ENCODE peak calls at places on chromosomes 11 and 22, in five cellular contexts. B is A673; C is AG10803; I is CD4-positive, CD25-positive, alpha-beta regulatory T cell; Z is retinal pigment epithelial cell. K is an unnamed sample.

GRCh38 chr11:28585007-28585406 is 476.8 kb downstream of the METTL15 start:
- DNase-seq in Z (no peak), B (no peak), C (peak; percentile 41), I (no peak), K (no peak)

GRCh38 chr11:11582261-11582701 is 39.5 kb downstream of the GALNT18 start:
- DNase-seq in I (no peak), C (no peak), Z (no peak), B (no peak), K (no peak)

GRCh38 chr22:49593509-49593908 is 234.2 kb downstream of the BRD1 start:
- DNase-seq in Z (no peak), B (no peak), I (no peak), C (no peak), K (no peak)

GRCh38 chr11:112725636-112726035 is 235.6 kb upstream of the NCAM1 start:
- DNase-seq in I (no peak), C (no peak), B (no peak), Z (no peak), K (no peak)

GRCh38 chr11:2927493-2927800 is 1.8 kb downstream of the PHLDA2 start:
- DNase-seq in C (no peak), I (no peak), Z (no peak), B (no peak), K (no peak)

GRCh38 chr22:42134033-42135020 is 3.7 kb upstream of the CYP2D6 start:
- DNase-seq in C (peak; percentile 17), Z (no peak), B (no peak), I (no peak), K (peak; percentile 12)

GRCh38 chr11:2320591-2321310 is 18.9 kb downstream of the TSPAN32 start:
- DNase-seq in I (no peak), B (no peak), Z (no peak), C (no peak), K (no peak)

GRCh38 chr11:21426931-21427330 is 757.5 kb downstream of the NELL1 start:
- DNase-seq in Z (no peak), I (no peak), B (no peak), C (no peak), K (no peak)

GRCh38 chr22:18096823-18097222 is 13.8 kb upstream of the TUBA8 start:
- DNase-seq in I (no peak), B (no peak), C (no peak), Z (no peak), K (no peak)

GRCh38 chr11:92152245-92152644 is 72.4 kb upstream of the FAT3 start:
- DNase-seq in B (peak; percentile 39), Z (no peak), I (no peak), C (peak; percentile 9), K (no peak)

GRCh38 chr11:77471520-77472234 is 2.2 kb downstream of the PAK1 start:
- DNase-seq in B (peak; percentile 40), Z (no peak), C (no peak), I (no peak), K (no peak)

GRCh38 chr11:34206598-34207300 is 101.3 kb downstream of the NAT10 start:
- DNase-seq in C (no peak), I (no peak), B (peak; percentile 65), Z (no peak), K (no peak)

GRCh38 chr11:65183201-65183891 is 1.6 kb downstream of the CAPN1 start:
- DNase-seq in C (no peak), B (no peak), I (no peak), Z (no peak), K (no peak)

GRCh38 chr11:47269002-47269828 is 718 bp upstream of the MADD start:
- DNase-seq in C (peak; percentile 89), Z (no peak), I (peak; percentile 88), B (peak; percentile 99), K (peak; percentile 91)

GRCh38 chr11:47271961-47272661 is 2.2 kb downstream of the MADD start:
- DNase-seq in Z (no peak), B (no peak), C (no peak), I (no peak), K (no peak)

GRCh38 chr11:47269829-47270305 is at the start of gene MADD:
- DNase-seq in I (peak; percentile 92), B (peak; percentile 99), C (peak; percentile 78), Z (no peak), K (peak; percentile 86)

GRCh38 chr11:47271328-47271727 is 1.4 kb downstream of the MADD start:
- DNase-seq in Z (no peak), C (no peak), I (peak; percentile 4), B (no peak), K (no peak)

GRCh38 chr11:47270331-47271271 is 668 bp downstream of the MADD start:
- DNase-seq in I (peak; percentile 28), B (peak; percentile 83), Z (no peak), C (peak; percentile 55), K (peak; percentile 71)
- H3K4me3 ChIP-seq in I (peak overlapping the region; percentile 95), B (peak overlapping the region; percentile 65), Z (peak overlapping the region; percentile 76), C (peak overlapping the region; percentile 83), K (peak overlapping the region; percentile 79)

GRCh38 chr11:62665075-62665629 is at the start of the genes C11orf98 and CSKMT:
- DNase-seq in B (peak; percentile 97), I (peak; percentile 96), Z (no peak), C (peak; percentile 91), K (peak; percentile 94)

GRCh38 chr11:62666259-62666926 is 1.3 kb downstream of the CSKMT start:
- DNase-seq in C (no peak), I (no peak), B (no peak), Z (no peak), K (no peak)

GRCh38 chr11:62667460-62667859 is 2.3 kb downstream of the CSKMT start:
- DNase-seq in B (no peak), Z (no peak), I (no peak), C (no peak), K (no peak)

GRCh38 chr11:62665630-62666258 is 632 bp downstream of the CSKMT start:
- DNase-seq in C (peak; percentile 65), I (peak; percentile 60), Z (no peak), B (no peak), K (peak; percentile 79)

DNA sequence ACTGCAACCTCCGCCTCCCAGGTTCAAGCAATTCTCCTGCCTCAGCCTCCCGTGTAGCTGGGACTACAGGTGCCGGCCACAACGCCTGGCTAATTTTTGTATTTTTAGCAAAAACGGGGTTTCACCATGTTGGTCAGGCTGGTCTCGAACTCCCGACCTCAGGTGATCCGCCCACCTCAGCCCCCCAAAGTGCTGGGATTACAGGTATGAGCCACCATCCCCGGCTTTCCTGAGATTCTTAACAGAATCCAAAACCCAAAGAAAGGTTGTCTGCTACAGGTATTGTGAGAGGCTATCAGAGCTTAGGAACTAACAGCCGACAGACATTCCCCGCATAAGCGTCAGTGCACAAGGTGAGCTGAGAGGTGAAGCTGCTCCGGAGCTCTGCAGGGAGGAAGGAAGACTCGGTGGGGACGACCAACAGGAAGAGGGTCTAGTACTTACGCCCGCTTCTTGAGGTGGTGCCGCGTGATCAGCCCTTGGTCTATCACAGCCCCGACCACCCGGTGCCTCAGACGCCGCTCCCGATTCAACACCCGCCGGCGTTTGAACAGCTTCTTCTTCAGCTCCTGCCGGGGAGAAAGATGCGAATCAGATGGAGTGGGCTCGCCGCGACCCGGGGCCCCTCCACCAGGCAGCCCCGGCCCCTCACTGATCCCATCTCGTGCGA is 470 bp downstream of the C11orf98 start:
- DNase-seq in Z (no peak), C (peak; percentile 30), B (peak; percentile 83), I (no peak), K (peak; percentile 50)
- H3K4me3 ChIP-seq in Z (peak overlapping the region; percentile 88), C (peak overlapping the region; percentile 93), B (peak overlapping the region; percentile 91), I (peak overlapping the region; percentile 93), K (peak overlapping the region; percentile 92)

DNA sequence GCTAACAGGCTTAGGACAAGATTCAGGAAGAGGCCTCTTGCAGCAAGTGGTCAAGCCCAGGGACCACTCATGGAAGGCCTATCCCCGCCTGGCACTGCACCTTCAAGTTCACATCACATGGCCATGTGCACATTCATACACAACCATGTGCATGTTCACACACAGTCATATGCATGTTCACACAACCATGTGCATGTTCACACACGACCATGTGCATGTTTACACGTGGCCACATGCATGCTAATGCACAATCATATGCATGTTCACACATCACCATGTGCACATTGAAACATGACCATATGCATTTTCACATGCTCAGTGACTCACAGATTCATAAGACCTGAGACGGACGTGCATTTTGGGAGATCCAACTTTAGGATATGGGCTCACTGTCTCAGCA is 28.7 kb upstream of the IL17RA start:
- DNase-seq in I (no peak), B (no peak), C (no peak), Z (no peak), K (no peak)
- H3K4me3 ChIP-seq in I (no peak overlapping the region), B (no peak overlapping the region), C (no peak overlapping the region), Z (no peak overlapping the region), K (no peak overlapping the region)

DNA sequence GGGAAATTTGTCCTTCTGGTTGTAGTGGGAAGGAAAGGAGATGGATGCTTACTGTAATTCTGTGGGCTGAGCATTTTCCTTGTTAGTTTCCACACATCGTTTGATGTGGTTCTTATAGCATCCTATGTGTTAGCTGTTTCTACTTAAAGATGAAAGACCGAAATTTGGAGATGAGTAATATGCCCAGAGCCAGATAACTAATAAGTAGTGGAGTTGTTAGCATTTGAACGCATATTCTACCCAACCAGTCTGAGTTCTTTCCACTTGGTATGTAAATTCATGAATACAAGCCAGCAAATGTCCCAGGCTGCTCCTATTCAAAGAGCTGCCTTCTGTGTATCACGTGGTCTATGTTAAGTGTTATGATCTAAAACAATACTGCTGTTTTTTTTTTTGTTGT is 14.6 kb downstream of the SPECC1L start:
- DNase-seq in I (no peak), C (peak; percentile 61), Z (no peak), B (no peak), K (peak; percentile 47)
- H3K4me3 ChIP-seq in I (peak overlapping the region; percentile 23), C (no peak overlapping the region), Z (no peak overlapping the region), B (no peak overlapping the region), K (no peak overlapping the region)

GRCh38 chr22:20032407-20032991 is 11.6 kb downstream of the TANGO2 start:
- DNase-seq in C (no peak), Z (no peak), I (no peak), B (no peak), K (no peak)
- H3K4me3 ChIP-seq in C (no peak overlapping the region), Z (no peak overlapping the region), I (no peak overlapping the region), B (no peak overlapping the region), K (no peak overlapping the region)

GRCh38 chr11:133441964-133442660 is 90.2 kb downstream of the OPCML start:
- DNase-seq in I (no peak), Z (no peak), B (no peak), C (no peak), K (no peak)
- H3K4me3 ChIP-seq in I (no peak overlapping the region), Z (no peak overlapping the region), B (no peak overlapping the region), C (no peak overlapping the region), K (no peak overlapping the region)

GRCh38 chr11:35579557-35580396 is 38.5 kb upstream of the FJX1 start:
- DNase-seq in B (peak; percentile 94), I (no peak), C (peak; percentile 97), Z (no peak), K (peak; percentile 96)
- H3K4me3 ChIP-seq in B (no peak overlapping the region), I (no peak overlapping the region), C (no peak overlapping the region), Z (no peak overlapping the region), K (no peak overlapping the region)

DNA sequence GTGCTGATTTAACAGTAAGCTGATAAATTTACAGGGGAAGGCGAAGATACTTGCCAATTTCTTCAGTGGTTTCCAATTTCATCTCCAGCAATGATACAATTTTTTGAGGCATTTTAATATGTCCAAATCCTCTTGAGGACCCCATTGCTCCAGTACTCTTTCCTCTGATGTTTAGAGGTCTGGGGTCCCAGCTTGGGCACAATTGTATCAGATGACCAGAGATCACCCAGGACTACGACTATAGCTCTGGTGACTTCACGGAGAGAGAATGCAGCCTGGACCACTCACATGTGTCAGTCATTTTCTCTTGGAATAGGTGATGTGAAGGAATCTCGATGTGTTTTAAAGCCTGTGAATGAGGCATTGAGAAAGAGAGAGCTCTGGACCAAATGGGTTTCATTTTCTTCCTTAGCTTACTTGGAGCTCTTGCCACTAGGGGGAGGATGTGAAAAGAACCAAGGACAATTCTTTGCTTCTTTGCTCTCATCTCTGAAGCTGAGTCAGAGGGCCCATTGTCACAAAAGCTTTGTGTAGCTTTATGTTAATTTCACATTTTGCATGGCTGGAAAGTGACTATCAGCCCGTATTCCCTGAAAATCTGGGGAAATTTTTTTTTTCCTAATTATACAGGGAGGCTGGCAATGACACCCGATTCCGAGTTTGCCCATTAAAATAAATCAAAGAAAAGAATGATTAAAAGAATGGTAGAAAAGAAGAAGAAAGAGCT is 6.7 kb upstream of the CCDC90B start:
- DNase-seq in C (peak; percentile 74), I (peak; percentile 28), B (peak; percentile 95), Z (no peak), K (peak; percentile 63)
- H3K4me3 ChIP-seq in C (no peak overlapping the region), I (peak overlapping the region; percentile 47), B (peak overlapping the region; percentile 30), Z (no peak overlapping the region), K (no peak overlapping the region)

K was measured in fibroblast of villous mesenchyme.